ENCODE peak calls at places on chromosomes 2 and 18, in seven cellular contexts. One of them, this sample, is unnamed.

GRCh38 chr2:126503476-126503875 is 152.5 kb upstream of the GYPC start:
- DNase-seq in brain microvascular endothelial cell: no peak
- DNase-seq in cardiac fibroblast: no peak
- DNase-seq in transverse colon: no peak
- DNase-seq in heart right ventricle: no peak
- DNase-seq in upper lobe of left lung: no peak
- DNase-seq in astrocyte of the spinal cord: no peak
- DNase-seq in this sample: no peak

GRCh38 chr2:217666338-217666737 is 336.5 kb downstream of the TNS1 start:
- DNase-seq in brain microvascular endothelial cell: no peak
- DNase-seq in cardiac fibroblast: peak; percentile 53
- DNase-seq in transverse colon: no peak
- DNase-seq in heart right ventricle: no peak
- DNase-seq in upper lobe of left lung: no peak
- DNase-seq in astrocyte of the spinal cord: no peak
- DNase-seq in this sample: no peak

GRCh38 chr2:45804990-45805755 is 153.7 kb downstream of the PRKCE start:
- DNase-seq in brain microvascular endothelial cell: no peak
- DNase-seq in cardiac fibroblast: no peak
- DNase-seq in transverse colon: no peak
- DNase-seq in heart right ventricle: no peak
- DNase-seq in upper lobe of left lung: no peak
- DNase-seq in astrocyte of the spinal cord: no peak
- DNase-seq in this sample: no peak

GRCh38 chr2:3179208-3179607 is 198.4 kb downstream of the EIPR1 start:
- DNase-seq in brain microvascular endothelial cell: no peak
- DNase-seq in cardiac fibroblast: no peak
- DNase-seq in transverse colon: no peak
- DNase-seq in heart right ventricle: no peak
- DNase-seq in upper lobe of left lung: no peak
- DNase-seq in astrocyte of the spinal cord: no peak
- DNase-seq in this sample: no peak

GRCh38 chr2:151192681-151193080 is 69.0 kb downstream of the RBM43 start:
- DNase-seq in brain microvascular endothelial cell: no peak
- DNase-seq in cardiac fibroblast: no peak
- DNase-seq in transverse colon: no peak
- DNase-seq in heart right ventricle: no peak
- DNase-seq in upper lobe of left lung: no peak
- DNase-seq in astrocyte of the spinal cord: no peak
- DNase-seq in this sample: no peak

GRCh38 chr2:166106431-166107015 is 21.3 kb downstream of the SCN1A start:
- DNase-seq in brain microvascular endothelial cell: no peak
- DNase-seq in cardiac fibroblast: peak; percentile 66
- DNase-seq in transverse colon: no peak
- DNase-seq in heart right ventricle: no peak
- DNase-seq in upper lobe of left lung: no peak
- DNase-seq in astrocyte of the spinal cord: peak; percentile 12
- DNase-seq in this sample: no peak

GRCh38 chr2:31688282-31688681 is 107.5 kb upstream of the SRD5A2 start:
- DNase-seq in brain microvascular endothelial cell: no peak
- DNase-seq in cardiac fibroblast: peak; percentile 36
- DNase-seq in transverse colon: no peak
- DNase-seq in heart right ventricle: no peak
- DNase-seq in upper lobe of left lung: no peak
- DNase-seq in astrocyte of the spinal cord: no peak
- DNase-seq in this sample: no peak

GRCh38 chr18:6414723-6415362 is at the start of gene L3MBTL4:
- DNase-seq in brain microvascular endothelial cell: no peak
- DNase-seq in cardiac fibroblast: no peak
- DNase-seq in transverse colon: peak; percentile 58
- DNase-seq in heart right ventricle: peak; percentile 16
- DNase-seq in upper lobe of left lung: peak; percentile 73
- DNase-seq in astrocyte of the spinal cord: peak; percentile 3
- DNase-seq in this sample: no peak

GRCh38 chr18:60668583-60668982 is 296.0 kb upstream of the MC4R start:
- DNase-seq in brain microvascular endothelial cell: no peak
- DNase-seq in cardiac fibroblast: no peak
- DNase-seq in transverse colon: no peak
- DNase-seq in heart right ventricle: no peak
- DNase-seq in upper lobe of left lung: no peak
- DNase-seq in astrocyte of the spinal cord: no peak
- DNase-seq in this sample: no peak

GRCh38 chr2:160928854-160929301 is 231.3 kb upstream of the TANK start:
- DNase-seq in brain microvascular endothelial cell: peak; percentile 39
- DNase-seq in cardiac fibroblast: peak; percentile 93
- DNase-seq in transverse colon: no peak
- DNase-seq in heart right ventricle: no peak
- DNase-seq in upper lobe of left lung: no peak
- DNase-seq in astrocyte of the spinal cord: peak; percentile 71
- DNase-seq in this sample: no peak

GRCh38 chr2:120662046-120662445 is 73.6 kb upstream of the GLI2 start:
- DNase-seq in brain microvascular endothelial cell: no peak
- DNase-seq in cardiac fibroblast: no peak
- DNase-seq in transverse colon: no peak
- DNase-seq in heart right ventricle: no peak
- DNase-seq in upper lobe of left lung: no peak
- DNase-seq in astrocyte of the spinal cord: no peak
- DNase-seq in this sample: no peak

GRCh38 chr18:53603281-53603680 is 621.2 kb downstream of the MBD2 start:
- DNase-seq in brain microvascular endothelial cell: no peak
- DNase-seq in cardiac fibroblast: no peak
- DNase-seq in transverse colon: no peak
- DNase-seq in heart right ventricle: no peak
- DNase-seq in upper lobe of left lung: no peak
- DNase-seq in astrocyte of the spinal cord: no peak
- DNase-seq in this sample: no peak

GRCh38 chr2:17805717-17806354 is 10.4 kb upstream of the MSGN1 start:
- DNase-seq in brain microvascular endothelial cell: no peak
- DNase-seq in cardiac fibroblast: no peak
- DNase-seq in transverse colon: no peak
- DNase-seq in heart right ventricle: no peak
- DNase-seq in upper lobe of left lung: no peak
- DNase-seq in astrocyte of the spinal cord: no peak
- DNase-seq in this sample: no peak

GRCh38 chr18:78238404-78239089 is 741.1 kb upstream of the SALL3 start:
- DNase-seq in brain microvascular endothelial cell: no peak
- DNase-seq in cardiac fibroblast: no peak
- DNase-seq in transverse colon: no peak
- DNase-seq in heart right ventricle: no peak
- DNase-seq in upper lobe of left lung: no peak
- DNase-seq in astrocyte of the spinal cord: no peak
- DNase-seq in this sample: no peak

GRCh38 chr18:22169011-22169888 is at the start of gene GATA6:
- DNase-seq in brain microvascular endothelial cell: peak; percentile 92
- DNase-seq in cardiac fibroblast: peak; percentile 89
- DNase-seq in transverse colon: peak; percentile 91
- DNase-seq in heart right ventricle: peak; percentile 90
- DNase-seq in upper lobe of left lung: peak; percentile 95
- DNase-seq in astrocyte of the spinal cord: peak; percentile 93
- DNase-seq in this sample: no peak

GRCh38 chr18:22167471-22168151 is 1.8 kb upstream of the GATA6 start:
- DNase-seq in brain microvascular endothelial cell: no peak
- DNase-seq in cardiac fibroblast: peak; percentile 68
- DNase-seq in transverse colon: peak; percentile 60
- DNase-seq in heart right ventricle: peak; percentile 47
- DNase-seq in upper lobe of left lung: no peak
- DNase-seq in astrocyte of the spinal cord: peak; percentile 71
- DNase-seq in this sample: no peak

GRCh38 chr18:22167091-22167470 is 2.3 kb upstream of the GATA6 start:
- DNase-seq in brain microvascular endothelial cell: no peak
- DNase-seq in cardiac fibroblast: no peak
- DNase-seq in transverse colon: no peak
- DNase-seq in heart right ventricle: peak; percentile 42
- DNase-seq in upper lobe of left lung: no peak
- DNase-seq in astrocyte of the spinal cord: no peak
- DNase-seq in this sample: no peak

GRCh38 chr18:22169889-22170420 is 566 bp downstream of the GATA6 start:
- DNase-seq in brain microvascular endothelial cell: no peak
- DNase-seq in cardiac fibroblast: peak; percentile 68
- DNase-seq in transverse colon: no peak
- DNase-seq in heart right ventricle: peak; percentile 62
- DNase-seq in upper lobe of left lung: no peak
- DNase-seq in astrocyte of the spinal cord: no peak
- DNase-seq in this sample: no peak

GRCh38 chr18:22168360-22168921 is 948 bp upstream of the GATA6 start:
- DNase-seq in brain microvascular endothelial cell: no peak
- DNase-seq in cardiac fibroblast: peak; percentile 25
- DNase-seq in transverse colon: peak; percentile 56
- DNase-seq in heart right ventricle: peak; percentile 44
- DNase-seq in upper lobe of left lung: no peak
- DNase-seq in astrocyte of the spinal cord: no peak
- DNase-seq in this sample: no peak
- H3K4me3 ChIP-seq in brain microvascular endothelial cell: peak overlapping the region; percentile 86
- H3K4me3 ChIP-seq in cardiac fibroblast: peak overlapping the region; percentile 89
- H3K4me3 ChIP-seq in transverse colon: peak overlapping the region; percentile 37
- H3K4me3 ChIP-seq in heart right ventricle: peak overlapping the region; percentile 75
- H3K4me3 ChIP-seq in upper lobe of left lung: peak overlapping the region; percentile 70
- H3K4me3 ChIP-seq in astrocyte of the spinal cord: peak overlapping the region; percentile 76
- H3K4me3 ChIP-seq in this sample: no peak overlapping the region

GRCh38 chr2:236535024-236535423 is 34.6 kb upstream of the ACKR3 start:
- DNase-seq in brain microvascular endothelial cell: peak; percentile 96
- DNase-seq in cardiac fibroblast: peak; percentile 33
- DNase-seq in transverse colon: no peak
- DNase-seq in heart right ventricle: no peak
- DNase-seq in upper lobe of left lung: no peak
- DNase-seq in astrocyte of the spinal cord: peak; percentile 94
- DNase-seq in this sample: no peak

GRCh38 chr2:236533343-236533742 is 36.3 kb upstream of the ACKR3 start:
- DNase-seq in brain microvascular endothelial cell: no peak
- DNase-seq in cardiac fibroblast: no peak
- DNase-seq in transverse colon: no peak
- DNase-seq in heart right ventricle: no peak
- DNase-seq in upper lobe of left lung: no peak
- DNase-seq in astrocyte of the spinal cord: no peak
- DNase-seq in this sample: no peak

GRCh38 chr2:236541008-236541562 is 28.5 kb upstream of the ACKR3 start:
- DNase-seq in brain microvascular endothelial cell: no peak
- DNase-seq in cardiac fibroblast: peak; percentile 5
- DNase-seq in transverse colon: no peak
- DNase-seq in heart right ventricle: no peak
- DNase-seq in upper lobe of left lung: no peak
- DNase-seq in astrocyte of the spinal cord: peak; percentile 50
- DNase-seq in this sample: no peak

GRCh38 chr2:236538242-236538641 is 31.4 kb upstream of the ACKR3 start:
- DNase-seq in brain microvascular endothelial cell: no peak
- DNase-seq in cardiac fibroblast: no peak
- DNase-seq in transverse colon: no peak
- DNase-seq in heart right ventricle: no peak
- DNase-seq in upper lobe of left lung: no peak
- DNase-seq in astrocyte of the spinal cord: no peak
- DNase-seq in this sample: no peak

GRCh38 chr2:236536727-236537398 is 32.8 kb upstream of the ACKR3 start:
- DNase-seq in brain microvascular endothelial cell: no peak
- DNase-seq in cardiac fibroblast: no peak
- DNase-seq in transverse colon: peak; percentile 30
- DNase-seq in heart right ventricle: no peak
- DNase-seq in upper lobe of left lung: no peak
- DNase-seq in astrocyte of the spinal cord: no peak
- DNase-seq in this sample: no peak
- TF ChIP-seq CTCF in brain microvascular endothelial cell: no peak
- TF ChIP-seq CTCF in cardiac fibroblast: no peak
- TF ChIP-seq CTCF in transverse colon: no peak
- TF ChIP-seq CTCF in heart right ventricle: no peak
- TF ChIP-seq CTCF in upper lobe of left lung: no peak
- TF ChIP-seq CTCF in astrocyte of the spinal cord: no peak
- TF ChIP-seq CTCF in this sample: no peak

DNA sequence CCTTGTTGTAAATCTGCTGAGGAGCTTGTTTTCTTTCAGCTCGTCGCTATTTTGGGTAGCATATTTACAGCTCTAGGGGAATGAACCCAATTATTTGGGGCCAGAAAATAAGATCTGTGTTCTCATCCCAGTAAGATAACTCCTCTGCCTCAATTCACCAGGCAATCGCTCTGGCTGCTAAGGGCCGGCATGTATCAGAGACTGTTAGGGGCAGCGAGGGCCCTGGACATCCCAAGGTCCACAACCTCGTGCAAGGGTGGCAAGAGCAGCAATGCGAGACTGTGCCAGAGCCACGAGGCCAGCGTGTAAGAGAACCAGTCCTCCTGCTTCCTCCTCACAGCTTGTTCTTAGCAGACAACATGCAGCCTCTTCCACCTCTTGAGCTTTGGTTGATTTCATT is 66.1 kb downstream of the DDX1 start:
- DNase-seq in brain microvascular endothelial cell: no peak
- DNase-seq in cardiac fibroblast: no peak
- DNase-seq in transverse colon: no peak
- DNase-seq in heart right ventricle: no peak
- DNase-seq in upper lobe of left lung: no peak
- DNase-seq in astrocyte of the spinal cord: no peak
- DNase-seq in this sample: no peak
- H3K4me3 ChIP-seq in brain microvascular endothelial cell: no peak overlapping the region
- H3K4me3 ChIP-seq in cardiac fibroblast: no peak overlapping the region
- H3K4me3 ChIP-seq in transverse colon: no peak overlapping the region
- H3K4me3 ChIP-seq in heart right ventricle: no peak overlapping the region
- H3K4me3 ChIP-seq in upper lobe of left lung: no peak overlapping the region
- H3K4me3 ChIP-seq in astrocyte of the spinal cord: no peak overlapping the region
- H3K4me3 ChIP-seq in this sample: no peak overlapping the region

GRCh38 chr2:121810959-121811853 is 55.8 kb downstream of the TSN start:
- DNase-seq in brain microvascular endothelial cell: peak; percentile 62
- DNase-seq in cardiac fibroblast: peak; percentile 81
- DNase-seq in transverse colon: peak; percentile 41
- DNase-seq in heart right ventricle: peak; percentile 72
- DNase-seq in upper lobe of left lung: no peak
- DNase-seq in astrocyte of the spinal cord: peak; percentile 65
- DNase-seq in this sample: no peak
- TF ChIP-seq CTCF in brain microvascular endothelial cell: peak; percentile 74
- TF ChIP-seq CTCF in cardiac fibroblast: peak; percentile 67
- TF ChIP-seq CTCF in transverse colon: peak; percentile 40
- TF ChIP-seq CTCF in heart right ventricle: peak; percentile 64
- TF ChIP-seq CTCF in upper lobe of left lung: peak; percentile 25
- TF ChIP-seq CTCF in astrocyte of the spinal cord: peak; percentile 60
- TF ChIP-seq CTCF in this sample: peak; percentile 78

DNA sequence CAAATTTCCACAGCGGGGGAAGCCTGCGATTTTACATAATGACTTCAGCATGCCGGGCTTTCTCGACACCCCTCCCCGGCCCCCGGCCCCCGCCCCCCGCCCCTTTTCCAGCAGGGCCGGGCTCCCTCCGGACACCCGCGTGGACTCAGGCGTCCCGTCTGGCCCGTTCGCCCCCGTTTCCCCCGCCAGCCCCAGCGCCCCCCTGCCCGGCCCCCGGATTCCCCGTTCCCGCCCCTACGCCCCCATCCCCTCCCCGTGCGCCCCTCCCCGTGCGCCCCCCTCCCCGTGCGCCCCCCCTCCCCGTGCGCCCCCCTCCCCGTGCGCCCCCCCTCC is 456 bp upstream of the NFATC1 start:
- DNase-seq in brain microvascular endothelial cell: no peak
- DNase-seq in cardiac fibroblast: no peak
- DNase-seq in transverse colon: no peak
- DNase-seq in heart right ventricle: no peak
- DNase-seq in upper lobe of left lung: no peak
- DNase-seq in astrocyte of the spinal cord: no peak
- DNase-seq in this sample: no peak
- H3K4me3 ChIP-seq in brain microvascular endothelial cell: no peak overlapping the region
- H3K4me3 ChIP-seq in cardiac fibroblast: no peak overlapping the region
- H3K4me3 ChIP-seq in transverse colon: no peak overlapping the region
- H3K4me3 ChIP-seq in heart right ventricle: peak overlapping the region; percentile 59
- H3K4me3 ChIP-seq in upper lobe of left lung: peak overlapping the region; percentile 53
- H3K4me3 ChIP-seq in astrocyte of the spinal cord: peak overlapping the region; percentile 3
- H3K4me3 ChIP-seq in this sample: no peak overlapping the region

GRCh38 chr2:113357071-113357470 is 78.3 kb upstream of the PAX8 start:
- DNase-seq in brain microvascular endothelial cell: no peak
- DNase-seq in cardiac fibroblast: no peak
- DNase-seq in transverse colon: no peak
- DNase-seq in heart right ventricle: no peak
- DNase-seq in upper lobe of left lung: no peak
- DNase-seq in astrocyte of the spinal cord: no peak
- DNase-seq in this sample: no peak
- TF ChIP-seq CTCF in brain microvascular endothelial cell: no peak
- TF ChIP-seq CTCF in cardiac fibroblast: no peak
- TF ChIP-seq CTCF in transverse colon: no peak
- TF ChIP-seq CTCF in heart right ventricle: no peak
- TF ChIP-seq CTCF in upper lobe of left lung: no peak
- TF ChIP-seq CTCF in astrocyte of the spinal cord: no peak
- TF ChIP-seq CTCF in this sample: no peak

This sample was measured in epithelial cell of proximal tubule.